ENCODE peak calls at places on chromosomes 1 and 21, in six cellular contexts. S is HCT116, G is body of pancreas, E is uterus, R is heart left ventricle, F is ovary. I is an unnamed sample.

GRCh38 chr1:197919523-197920301 is 2.5 kb downstream of the LHX9 start:
- DNase-seq in S (no peak), G (no peak), E (no peak), R (no peak), F (peak), I (no peak)

GRCh38 chr21:46639489-46640386 is 4.3 kb downstream of the PRMT2 start:
- DNase-seq in S (no peak), G (no peak), E (no peak), R (no peak), F (no peak), I (no peak)

GRCh38 chr1:25503551-25504426 is 39.6 kb upstream of the LDLRAP1 start:
- DNase-seq in S (peak), G (peak), E (no peak), R (peak), F (no peak), I (peak)

GRCh38 chr1:116494745-116495144 is 76.1 kb downstream of the CD58 start:
- DNase-seq in S (no peak), G (no peak), E (no peak), R (no peak), F (no peak), I (no peak)

GRCh38 chr1:9720785-9721605 is 69.5 kb downstream of the PIK3CD start:
- DNase-seq in S (no peak), G (no peak), E (no peak), R (no peak), F (no peak), I (no peak)

GRCh38 chr1:224687465-224687864 is 71.3 kb downstream of the CNIH3 start:
- DNase-seq in S (no peak), G (no peak), E (no peak), R (no peak), F (no peak), I (no peak)

GRCh38 chr1:27504588-27505419 is 14.8 kb upstream of the WASF2 start:
- DNase-seq in S (no peak), G (peak), E (peak), R (peak), F (peak), I (peak)

GRCh38 chr1:14597343-14598006 is 1.0 kb upstream of the KAZN start:
- DNase-seq in S (no peak), G (no peak), E (no peak), R (no peak), F (no peak), I (peak)

GRCh38 chr1:205827623-205828022 is 14.6 kb upstream of the SLC41A1 start:
- DNase-seq in S (no peak), G (peak), E (no peak), R (no peak), F (no peak), I (no peak)
- TF ChIP-seq CTCF in S (no peak), G (no peak), E (no peak), R (peak), F (no peak), I (no peak)

GRCh38 chr1:210402560-210402959 is 73.9 kb downstream of the HHAT start:
- DNase-seq in S (no peak), G (no peak), E (no peak), R (no peak), F (no peak), I (no peak)

GRCh38 chr1:210396541-210396940 is 67.8 kb downstream of the HHAT start:
- DNase-seq in S (no peak), G (no peak), E (no peak), R (no peak), F (no peak), I (no peak)

GRCh38 chr1:210397681-210398080 is 69.0 kb downstream of the HHAT start:
- DNase-seq in S (no peak), G (no peak), E (no peak), R (no peak), F (no peak), I (no peak)

GRCh38 chr1:210397252-210397651 is 68.5 kb downstream of the HHAT start:
- DNase-seq in S (no peak), G (no peak), E (no peak), R (no peak), F (no peak), I (no peak)

DNA sequence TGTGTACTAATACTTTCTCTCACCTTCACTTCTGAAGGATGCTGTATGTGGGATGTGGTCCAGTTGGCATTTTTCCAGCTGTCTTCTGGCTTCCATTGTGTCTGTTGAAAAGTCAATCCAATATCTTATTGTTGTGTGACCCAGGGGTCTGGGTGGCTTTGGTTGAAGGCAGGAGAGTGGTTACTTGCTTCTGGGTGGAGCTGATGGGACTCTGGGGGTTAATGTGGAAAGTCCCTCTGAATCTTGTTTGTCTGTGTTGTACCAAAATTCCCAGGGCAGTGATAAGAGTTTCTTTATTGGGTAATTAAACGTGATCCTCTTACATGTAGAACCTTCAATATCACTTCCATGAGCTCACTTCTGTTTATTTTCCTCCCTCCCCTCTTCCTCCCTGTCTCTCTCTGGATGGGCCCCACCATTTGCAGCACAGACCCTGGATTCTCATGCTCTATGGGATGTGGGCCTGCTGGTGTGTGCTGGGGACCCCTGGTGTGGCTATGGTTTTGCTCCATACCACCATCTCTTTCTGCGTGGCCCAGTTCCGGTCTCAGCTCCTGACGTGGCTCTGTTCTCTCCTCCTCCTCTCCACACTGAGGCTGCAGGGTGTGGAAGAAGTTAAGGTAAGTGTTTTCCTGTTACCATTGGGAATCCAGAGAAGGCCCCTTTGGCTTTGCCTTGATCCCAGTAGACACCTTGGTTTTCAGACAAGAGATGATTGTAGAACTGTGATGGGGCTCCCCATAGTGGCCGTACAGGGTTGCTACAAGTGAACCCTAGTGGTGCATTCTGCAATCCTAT is 71.5 kb downstream of the HHAT start:
- DNase-seq in S (peak), G (peak), E (peak), R (peak), F (peak), I (peak)
- TF ChIP-seq POLR2A in S (no peak), G (no peak), E (no peak), R (no peak), F (no peak), I (no peak)

DNA sequence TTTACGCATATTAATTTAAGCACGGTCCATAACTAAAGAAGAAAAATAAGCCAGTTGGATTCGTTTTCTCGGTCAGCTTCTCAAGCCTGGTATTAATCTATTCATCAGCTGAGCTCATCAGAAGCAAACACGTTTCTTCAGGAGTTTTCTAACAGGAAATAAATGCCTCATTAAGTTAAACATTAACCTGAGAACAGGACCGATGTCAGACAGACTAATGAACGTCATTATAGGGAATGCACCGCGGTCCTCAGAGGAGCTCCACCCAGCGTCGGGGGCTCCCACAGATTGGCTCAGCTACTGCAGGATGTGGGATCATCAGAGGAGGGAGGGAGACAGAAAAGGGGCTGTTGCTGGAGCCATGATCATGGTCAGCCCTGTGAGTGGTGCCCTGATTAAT is 615.3 kb downstream of the PTPRU start:
- DNase-seq in S (no peak), G (no peak), E (no peak), R (no peak), F (no peak), I (no peak)
- TF ChIP-seq CTCF in S (no peak), G (no peak), E (no peak), R (no peak), F (no peak), I (no peak)

GRCh38 chr1:58841455-58841854 is 57.6 kb upstream of the JUN start:
- DNase-seq in S (no peak), G (no peak), E (no peak), R (no peak), F (no peak), I (no peak)
- TF ChIP-seq POLR2A in S (no peak), G (no peak), E (no peak), R (no peak), F (no peak), I (no peak)

GRCh38 chr1:54246097-54246721 is 46.2 kb downstream of the MRPL37 start:
- DNase-seq in S (no peak), G (no peak), E (no peak), R (no peak), F (no peak), I (no peak)
- TF ChIP-seq CTCF in S (no peak), G (no peak), E (no peak), R (no peak), F (no peak), I (no peak)

DNA sequence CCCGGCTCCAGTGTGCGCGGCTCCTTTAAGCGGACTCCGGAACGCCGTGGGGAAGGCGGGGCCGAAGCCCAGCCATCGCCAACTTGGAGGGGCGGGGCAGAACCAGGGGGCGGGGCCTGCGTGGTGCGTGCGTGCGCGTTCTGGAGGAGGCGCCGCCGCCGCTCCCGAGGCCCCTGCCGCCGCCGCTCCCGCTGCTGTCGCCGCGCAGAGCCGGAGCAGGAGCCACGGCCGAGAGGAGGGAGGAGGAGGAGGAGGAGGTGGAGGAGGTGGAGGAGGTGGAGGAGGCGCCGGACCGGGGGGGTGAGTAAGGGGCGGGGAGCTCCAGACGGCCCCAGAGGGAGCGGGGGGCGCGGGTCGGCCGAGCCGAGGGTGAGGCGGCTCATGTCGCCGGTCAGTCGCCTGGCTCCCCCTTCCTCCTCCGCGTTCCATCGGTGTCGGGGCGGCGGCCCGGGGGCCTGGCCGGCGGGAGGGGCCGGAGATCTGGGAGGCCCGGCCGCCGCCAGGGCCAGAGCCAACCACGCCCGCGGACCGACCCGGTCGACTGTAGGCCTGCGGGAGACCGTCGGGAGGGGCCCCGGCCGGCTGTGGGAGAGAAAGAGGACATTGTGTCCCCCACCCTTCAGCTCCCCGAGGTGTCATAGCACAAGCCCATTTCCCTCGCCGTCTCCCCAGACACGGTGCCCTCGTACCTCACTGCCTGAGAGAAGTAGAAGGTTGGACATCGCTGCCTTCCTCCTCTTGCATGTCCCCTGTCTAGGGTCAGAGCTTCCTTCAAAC is at the start of gene RAP1A:
- DNase-seq in S (peak), G (peak), E (peak), R (peak), F (peak), I (peak)
- TF ChIP-seq POLR2A in S (peak), G (peak), E (peak), R (peak), F (peak), I (peak)